ENCODE peak calls at places on chromosomes 12 and 14, in four cellular contexts. H is IMR-90, T is heart left ventricle, Q is mammary epithelial cell. O is an unnamed sample.

GRCh38 chr14:71004481-71004880 is 97.2 kb downstream of the PCNX1 start:
- DNase-seq in H (peak; percentile 30), T (no peak), Q (no peak), O (no peak)

GRCh38 chr14:59069455-59069854 is 119.0 kb upstream of the DAAM1 start:
- DNase-seq in H (no peak), T (no peak), Q (no peak), O (no peak)

GRCh38 chr12:38847247-38847646 is 58.1 kb downstream of the CPNE8 start:
- DNase-seq in H (no peak), T (no peak), Q (no peak), O (no peak)

GRCh38 chr14:73491256-73491976 is 683 bp downstream of the RIOX1 start:
- DNase-seq in H (peak; percentile 64), T (peak; percentile 70), Q (peak; percentile 74), O (peak; percentile 62)

GRCh38 chr12:20050166-20050565 is 318.2 kb upstream of the PDE3A start:
- DNase-seq in H (no peak), T (no peak), Q (no peak), O (no peak)

GRCh38 chr14:89304972-89305703 is 111.9 kb downstream of the FOXN3 start:
- DNase-seq in H (peak; percentile 78), T (no peak), Q (no peak), O (peak; percentile 30)

GRCh38 chr14:100105357-100106169 is 40.3 kb downstream of the EVL start:
- DNase-seq in H (no peak), T (no peak), Q (no peak), O (no peak)

GRCh38 chr12:3236345-3237153 is 159.4 kb downstream of the TSPAN9 start:
- DNase-seq in H (peak; percentile 72), T (peak; percentile 84), Q (peak; percentile 29), O (no peak)

GRCh38 chr12:107057071-107057834 is 36.1 kb downstream of the CRY1 start:
- DNase-seq in H (peak; percentile 33), T (no peak), Q (peak; percentile 14), O (no peak)

GRCh38 chr14:63499701-63500250 is 43.4 kb downstream of the PPP2R5E start:
- DNase-seq in H (peak; percentile 77), T (no peak), Q (no peak), O (peak; percentile 25)

GRCh38 chr12:14393736-14394135 is 28.3 kb downstream of the ATF7IP start:
- DNase-seq in H (peak; percentile 39), T (no peak), Q (peak; percentile 42), O (no peak)

GRCh38 chr14:90454041-90455000 is 57.5 kb downstream of the CALM1 start:
- DNase-seq in H (peak; percentile 62), T (peak; percentile 88), Q (no peak), O (peak; percentile 94)

GRCh38 chr12:16573652-16574077 is 32.3 kb downstream of the LMO3 start:
- DNase-seq in H (peak; percentile 32), T (peak; percentile 31), Q (no peak), O (peak; percentile 86)

GRCh38 chr14:68250950-68251765 is 431.6 kb downstream of the RAD51B start:
- DNase-seq in H (no peak), T (no peak), Q (peak; percentile 23), O (no peak)

GRCh38 chr12:22105542-22105941 is 59.5 kb downstream of the CMAS start:
- DNase-seq in H (peak; percentile 6), T (no peak), Q (peak; percentile 33), O (no peak)

GRCh38 chr12:102479099-102479887 is 1.1 kb downstream of the IGF1 start:
- DNase-seq in H (no peak), T (no peak), Q (peak; percentile 7), O (no peak)

GRCh38 chr12:5451251-5451650 is 19.3 kb downstream of the NTF3 start:
- DNase-seq in H (peak; percentile 41), T (no peak), Q (no peak), O (no peak)

GRCh38 chr12:7602287-7602686 is 63.4 kb downstream of the APOBEC1 start:
- DNase-seq in H (peak; percentile 11), T (no peak), Q (peak; percentile 75), O (no peak)

GRCh38 chr12:132049876-132050275 is 94.2 kb downstream of the DDX51 start:
- DNase-seq in H (no peak), T (no peak), Q (no peak), O (peak; percentile 76)

GRCh38 chr12:100953217-100953616 is 158.6 kb downstream of the ANO4 start:
- DNase-seq in H (peak; percentile 15), T (no peak), Q (no peak), O (no peak)

GRCh38 chr12:79375050-79375449 is 315.7 kb downstream of the PAWR start:
- DNase-seq in H (no peak), T (no peak), Q (peak; percentile 28), O (no peak)

GRCh38 chr12:23525450-23526072 is 423.9 kb downstream of the SOX5 start:
- DNase-seq in H (no peak), T (no peak), Q (peak; percentile 56), O (no peak)

GRCh38 chr14:90576581-90576980 is 179.8 kb downstream of the CALM1 start:
- DNase-seq in H (peak; percentile 30), T (no peak), Q (no peak), O (peak; percentile 23)

GRCh38 chr12:100789975-100790374 is 4.6 kb upstream of the ANO4 start:
- DNase-seq in H (no peak), T (no peak), Q (no peak), O (no peak)

GRCh38 chr12:56599797-56600196 is 30.3 kb downstream of the BAZ2A start:
- DNase-seq in H (no peak), T (no peak), Q (no peak), O (no peak)

GRCh38 chr12:95435355-95435754 is 38.6 kb upstream of the METAP2 start:
- DNase-seq in H (no peak), T (no peak), Q (no peak), O (no peak)

GRCh38 chr14:63777024-63777423 is 49.2 kb upstream of the SGPP1 start:
- DNase-seq in H (peak; percentile 69), T (no peak), Q (peak; percentile 53), O (no peak)

GRCh38 chr12:3122841-3123678 is 45.9 kb downstream of the TSPAN9 start:
- DNase-seq in H (peak; percentile 75), T (peak; percentile 85), Q (peak; percentile 79), O (peak; percentile 38)

GRCh38 chr12:47754881-47755280 is 3.8 kb downstream of the RAPGEF3 start:
- DNase-seq in H (no peak), T (peak; percentile 79), Q (no peak), O (peak; percentile 87)

GRCh38 chr12:116910645-116911449 is at the start of gene FBXW8:
- DNase-seq in H (peak; percentile 66), T (peak; percentile 83), Q (peak; percentile 54), O (peak; percentile 69)

GRCh38 chr14:31881531-31882310 is 195.4 kb upstream of the ARHGAP5 start:
- DNase-seq in H (peak; percentile 28), T (no peak), Q (peak; percentile 43), O (no peak)

GRCh38 chr12:85076688-85077430 is 40.7 kb downstream of the LRRIQ1 start:
- DNase-seq in H (peak; percentile 92), T (no peak), Q (peak; percentile 89), O (no peak)

GRCh38 chr12:28517101-28517500 is 326.8 kb downstream of the CCDC91 start:
- DNase-seq in H (no peak), T (no peak), Q (no peak), O (no peak)

GRCh38 chr12:41511247-41511646 is 323.1 kb downstream of the PDZRN4 start:
- DNase-seq in H (no peak), T (no peak), Q (no peak), O (no peak)

DNA sequence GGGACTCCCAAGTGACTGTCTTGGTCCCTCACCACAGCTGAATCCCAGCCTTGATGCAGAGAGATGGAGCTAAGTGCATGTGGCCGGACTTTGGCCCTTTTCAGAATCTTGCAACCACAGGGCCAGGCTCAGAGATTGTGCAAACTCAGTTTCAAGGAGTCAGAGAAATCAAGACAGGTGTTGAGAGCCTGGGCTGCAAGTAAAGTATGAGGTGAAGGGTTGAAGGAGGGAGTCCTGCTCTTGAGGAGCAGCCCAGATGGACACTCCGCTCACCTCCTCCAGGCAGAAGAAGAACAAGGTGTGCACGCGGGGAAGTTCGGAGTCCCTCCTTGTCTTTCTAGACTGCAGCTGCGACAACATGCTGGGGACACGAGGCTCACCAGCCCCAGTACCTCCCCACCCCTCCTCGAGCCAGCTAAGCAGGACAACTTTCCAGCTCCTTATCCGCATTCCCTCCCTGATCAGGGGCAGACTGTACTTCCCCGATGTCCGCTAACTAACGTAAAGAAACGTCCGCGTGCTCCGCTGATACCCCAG is 6.4 kb upstream of the BMP4 start:
- DNase-seq in H (no peak), T (no peak), Q (no peak), O (no peak)
- H3K4me3 ChIP-seq in H (no peak overlapping the region), T (peak overlapping the region; percentile 56), Q (peak overlapping the region; percentile 20), O (no peak overlapping the region)

DNA sequence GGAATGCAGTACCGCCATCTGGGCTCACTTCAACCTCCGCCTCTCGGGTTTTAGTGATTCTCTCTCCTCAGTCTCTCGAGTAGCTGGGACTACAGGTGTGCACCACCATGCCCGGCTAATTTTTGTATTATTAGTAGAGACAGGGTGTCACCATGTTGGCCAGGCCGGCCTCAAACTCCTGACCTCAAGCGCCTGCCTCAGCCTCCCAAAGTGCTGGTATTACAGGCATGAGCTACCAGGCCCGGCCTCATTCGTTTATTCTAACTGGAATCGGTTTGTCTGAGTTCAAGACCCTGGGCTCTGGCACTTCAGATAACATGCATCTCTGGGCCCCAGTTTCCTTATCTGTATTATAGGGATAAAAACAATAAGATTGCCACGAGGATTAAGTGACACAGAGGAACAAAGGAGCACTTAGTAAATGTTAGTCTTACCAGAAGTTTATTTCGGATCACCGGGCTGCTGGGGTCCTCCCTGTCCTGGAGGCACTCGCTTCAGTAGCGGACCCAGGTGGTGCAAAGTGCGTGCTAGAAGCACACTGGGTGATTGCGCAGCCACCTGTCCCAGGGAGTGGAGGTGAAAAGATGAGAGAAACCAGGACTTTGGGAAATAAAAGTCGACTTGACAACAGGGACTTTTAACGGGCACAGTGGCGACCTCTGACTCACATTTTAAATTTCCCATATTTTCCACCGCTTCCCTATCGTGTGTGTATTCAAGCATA is 37.5 kb downstream of the ACACB start:
- DNase-seq in H (no peak), T (no peak), Q (peak; percentile 3), O (peak; percentile 70)
- H3K27ac ChIP-seq in H (no peak overlapping the region), T (peak overlapping the region; percentile 75), Q (no peak overlapping the region), O (peak overlapping the region; percentile 52)

GRCh38 chr14:104436047-104436531 is 143.5 kb upstream of the C14orf180 start:
- DNase-seq in H (no peak), T (peak; percentile 80), Q (no peak), O (peak; percentile 77)
- H3K4me3 ChIP-seq in H (no peak overlapping the region), T (peak overlapping the region; percentile 41), Q (no peak overlapping the region), O (no peak overlapping the region)

GRCh38 chr12:51442324-51442723 is 17.7 kb downstream of the SLC4A8 start:
- DNase-seq in H (peak; percentile 70), T (no peak), Q (no peak), O (no peak)

GRCh38 chr12:51437471-51437870 is 12.8 kb downstream of the SLC4A8 start:
- DNase-seq in H (no peak), T (no peak), Q (no peak), O (no peak)

GRCh38 chr12:51439330-51439729 is 14.7 kb downstream of the SLC4A8 start:
- DNase-seq in H (no peak), T (no peak), Q (no peak), O (no peak)

GRCh38 chr12:51443573-51443972 is 18.9 kb downstream of the SLC4A8 start:
- DNase-seq in H (no peak), T (no peak), Q (no peak), O (no peak)

DNA sequence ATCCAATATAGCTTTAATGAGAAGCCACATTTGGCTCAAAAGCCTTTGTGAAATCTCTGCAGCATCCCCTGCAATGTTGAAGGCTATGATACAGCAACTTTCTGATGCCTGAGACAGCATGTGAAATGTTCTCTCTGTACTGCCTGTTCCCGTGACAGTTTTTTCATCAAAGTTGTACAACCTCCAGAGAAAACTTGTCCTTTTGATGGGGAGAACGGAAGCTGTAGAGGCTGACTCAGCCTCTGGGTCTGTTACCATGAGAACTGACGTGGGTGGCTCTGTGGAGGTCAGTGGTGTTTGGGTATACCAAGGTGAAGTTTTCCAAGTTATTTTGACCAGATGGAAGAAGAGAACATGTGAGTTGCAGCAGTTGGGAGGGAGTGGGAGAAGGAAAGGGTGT is 17.0 kb downstream of the SLC4A8 start:
- DNase-seq in H (peak; percentile 95), T (no peak), Q (peak; percentile 47), O (no peak)
- H3K27ac ChIP-seq in H (no peak overlapping the region), T (no peak overlapping the region), Q (no peak overlapping the region), O (no peak overlapping the region)